ENCODE peak calls at places on chromosome 14, in eight cellular contexts. P, C, X, O, W, S, T and I are unnamed samples. For H3K4me1, the result is how much of the 10 kb centered on the place peaks cover.

GRCh38 chr14:100654025-100654813 is 67.0 kb upstream of the BEGAIN start:
- DNase-seq in P (no peak), C (no peak), X (no peak), O (no peak), W (no peak), S (no peak), T (no peak), I (no peak)

GRCh38 chr14:104280085-104280901 is 141.9 kb downstream of the KIF26A start:
- DNase-seq in P (peak), C (peak), X (no peak), O (peak), W (peak), S (no peak), T (peak), I (no peak)

GRCh38 chr14:61188936-61189808 is 92.0 kb downstream of the TMEM30B start:
- DNase-seq in P (peak), C (peak), X (peak), O (no peak), W (peak), S (peak), T (peak), I (peak)

GRCh38 chr14:73239463-73240241 is 2.3 kb downstream of the PAPLN start:
- DNase-seq in P (peak), C (peak), X (no peak), O (no peak), W (peak), S (no peak), T (peak), I (no peak)

GRCh38 chr14:105865904-105866840 is 339.8 kb downstream of the TMEM121 start:
- DNase-seq in P (no peak), C (peak), X (no peak), O (peak), W (no peak), S (peak), T (peak), I (no peak)

GRCh38 chr14:26841920-26842741 is 244.3 kb upstream of the NOVA1 start:
- DNase-seq in P (peak), C (peak), X (peak), O (peak), W (peak), S (peak), T (no peak), I (no peak)

GRCh38 chr14:105176513-105176912 is 4.6 kb downstream of the NUDT14 start:
- DNase-seq in P (no peak), C (no peak), X (no peak), O (no peak), W (no peak), S (no peak), T (no peak), I (no peak)

GRCh38 chr14:50762001-50762930 is 68.7 kb downstream of the NIN start:
- DNase-seq in P (no peak), C (no peak), X (no peak), O (no peak), W (no peak), S (no peak), T (no peak), I (no peak)

GRCh38 chr14:73457050-73457934 is 1.1 kb downstream of the NUMB start:
- DNase-seq in P (peak), C (no peak), X (peak), O (peak), W (peak), S (no peak), T (peak), I (peak)

GRCh38 chr14:65210118-65210826 is 108.0 kb upstream of the MAX start:
- DNase-seq in P (no peak), C (no peak), X (no peak), O (no peak), W (no peak), S (no peak), T (no peak), I (no peak)

GRCh38 chr14:85250369-85250768 is 279.6 kb upstream of the FLRT2 start:
- DNase-seq in P (no peak), C (no peak), X (peak), O (no peak), W (no peak), S (no peak), T (no peak), I (no peak)

GRCh38 chr14:28754209-28754985 is 12.2 kb upstream of the FOXG1 start:
- DNase-seq in P (no peak), C (no peak), X (peak), O (no peak), W (peak), S (no peak), T (no peak), I (peak)

GRCh38 chr14:55599250-55599879 is 19.4 kb downstream of the KTN1 start:
- DNase-seq in P (peak), C (no peak), X (peak), O (peak), W (peak), S (no peak), T (peak), I (no peak)

GRCh38 chr14:75979641-75980422 is 2.0 kb downstream of the TGFB3 start:
- DNase-seq in P (peak), C (peak), X (no peak), O (no peak), W (no peak), S (peak), T (no peak), I (no peak)

GRCh38 chr14:73742520-73743238 is 28.5 kb upstream of the PNMA1 start:
- DNase-seq in P (no peak), C (no peak), X (no peak), O (no peak), W (no peak), S (no peak), T (no peak), I (no peak)

GRCh38 chr14:62409909-62410308 is 635.3 kb downstream of the KCNH5 start:
- DNase-seq in P (no peak), C (no peak), X (no peak), O (no peak), W (no peak), S (no peak), T (no peak), I (no peak)

GRCh38 chr14:103697196-103697595 is 18.1 kb downstream of the XRCC3 start:
- DNase-seq in P (no peak), C (no peak), X (no peak), O (no peak), W (no peak), S (no peak), T (no peak), I (no peak)

GRCh38 chr14:75450381-75451276 is 22.8 kb downstream of the JDP2 start:
- DNase-seq in P (peak), C (peak), X (peak), O (peak), W (peak), S (peak), T (peak), I (no peak)

GRCh38 chr14:100292776-100293461 is 13.3 kb downstream of the SLC25A29 start:
- DNase-seq in P (peak), C (peak), X (no peak), O (peak), W (no peak), S (peak), T (no peak), I (no peak)

GRCh38 chr14:61565181-61565580 is 130.1 kb upstream of the HIF1A start:
- DNase-seq in P (no peak), C (no peak), X (no peak), O (no peak), W (no peak), S (no peak), T (no peak), I (no peak)

GRCh38 chr14:54603362-54603761 is 36.4 kb downstream of the SAMD4A start:
- DNase-seq in P (no peak), C (no peak), X (peak), O (no peak), W (no peak), S (no peak), T (no peak), I (no peak)

GRCh38 chr14:104282332-104283196 is 144.2 kb downstream of the KIF26A start:
- DNase-seq in P (peak), C (peak), X (no peak), O (peak), W (peak), S (no peak), T (peak), I (no peak)

GRCh38 chr14:23425169-23425568 is 10.3 kb downstream of the MYH7 start:
- DNase-seq in P (no peak), C (no peak), X (no peak), O (no peak), W (no peak), S (no peak), T (no peak), I (no peak)

GRCh38 chr14:55731881-55732498 is 152.0 kb downstream of the KTN1 start:
- DNase-seq in P (no peak), C (no peak), X (no peak), O (peak), W (peak), S (no peak), T (no peak), I (peak)

GRCh38 chr14:97306133-97306784 is 509.1 kb downstream of the VRK1 start:
- DNase-seq in P (no peak), C (no peak), X (no peak), O (no peak), W (no peak), S (no peak), T (no peak), I (no peak)

GRCh38 chr14:20455355-20456300 is 602 bp downstream of the APEX1 start:
- DNase-seq in P (no peak), C (no peak), X (no peak), O (peak), W (no peak), S (no peak), T (no peak), I (no peak)
- H3K4me1 ChIP-seq in P (under half), C (under half), X (under half), O (under half), W (under half), S (under half), T (half or more), I (under half)

GRCh38 chr14:40630471-40630870 is 976.2 kb upstream of the LRFN5 start:
- DNase-seq in P (no peak), C (no peak), X (no peak), O (no peak), W (no peak), S (no peak), T (no peak), I (no peak)
- H3K4me3 ChIP-seq in P (no peak), C (no peak), X (no peak), O (no peak), W (no peak), S (no peak), T (no peak), I (no peak)

GRCh38 chr14:68283378-68284123 is 464.0 kb downstream of the RAD51B start:
- DNase-seq in P (peak), C (no peak), X (no peak), O (peak), W (no peak), S (peak), T (peak), I (peak)
- H3K27ac ChIP-seq in P (no peak), C (peak), X (no peak), O (peak), W (no peak), S (no peak), T (peak), I (peak)

GRCh38 chr14:53147208-53147607 is 5.9 kb downstream of the DDHD1 start:
- DNase-seq in P (no peak), C (no peak), X (no peak), O (no peak), W (no peak), S (no peak), T (no peak), I (no peak)
- H3K4me1 ChIP-seq in P (under half), C (under half), X (under half), O (under half), W (under half), S (under half), T (under half), I (under half)

GRCh38 chr14:89953602-89954001 is 928 bp downstream of the EFCAB11 start:
- DNase-seq in P (no peak), C (no peak), X (no peak), O (no peak), W (no peak), S (no peak), T (no peak), I (no peak)
- H3K4me3 ChIP-seq in P (peak), C (no peak), X (peak), O (no peak), W (peak), S (no peak), T (peak), I (no peak)

GRCh38 chr14:91298576-91298975 is 54.1 kb upstream of the GPR68 start:
- DNase-seq in P (no peak), C (peak), X (no peak), O (no peak), W (no peak), S (no peak), T (no peak), I (no peak)

GRCh38 chr14:91297081-91297711 is 52.7 kb upstream of the GPR68 start:
- DNase-seq in P (no peak), C (no peak), X (no peak), O (no peak), W (no peak), S (no peak), T (no peak), I (no peak)

GRCh38 chr14:91294153-91294552 is 49.6 kb upstream of the GPR68 start:
- DNase-seq in P (peak), C (no peak), X (no peak), O (no peak), W (no peak), S (peak), T (peak), I (no peak)

GRCh38 chr14:91295276-91295845 is 50.9 kb upstream of the GPR68 start:
- DNase-seq in P (no peak), C (no peak), X (no peak), O (no peak), W (no peak), S (no peak), T (no peak), I (no peak)

DNA sequence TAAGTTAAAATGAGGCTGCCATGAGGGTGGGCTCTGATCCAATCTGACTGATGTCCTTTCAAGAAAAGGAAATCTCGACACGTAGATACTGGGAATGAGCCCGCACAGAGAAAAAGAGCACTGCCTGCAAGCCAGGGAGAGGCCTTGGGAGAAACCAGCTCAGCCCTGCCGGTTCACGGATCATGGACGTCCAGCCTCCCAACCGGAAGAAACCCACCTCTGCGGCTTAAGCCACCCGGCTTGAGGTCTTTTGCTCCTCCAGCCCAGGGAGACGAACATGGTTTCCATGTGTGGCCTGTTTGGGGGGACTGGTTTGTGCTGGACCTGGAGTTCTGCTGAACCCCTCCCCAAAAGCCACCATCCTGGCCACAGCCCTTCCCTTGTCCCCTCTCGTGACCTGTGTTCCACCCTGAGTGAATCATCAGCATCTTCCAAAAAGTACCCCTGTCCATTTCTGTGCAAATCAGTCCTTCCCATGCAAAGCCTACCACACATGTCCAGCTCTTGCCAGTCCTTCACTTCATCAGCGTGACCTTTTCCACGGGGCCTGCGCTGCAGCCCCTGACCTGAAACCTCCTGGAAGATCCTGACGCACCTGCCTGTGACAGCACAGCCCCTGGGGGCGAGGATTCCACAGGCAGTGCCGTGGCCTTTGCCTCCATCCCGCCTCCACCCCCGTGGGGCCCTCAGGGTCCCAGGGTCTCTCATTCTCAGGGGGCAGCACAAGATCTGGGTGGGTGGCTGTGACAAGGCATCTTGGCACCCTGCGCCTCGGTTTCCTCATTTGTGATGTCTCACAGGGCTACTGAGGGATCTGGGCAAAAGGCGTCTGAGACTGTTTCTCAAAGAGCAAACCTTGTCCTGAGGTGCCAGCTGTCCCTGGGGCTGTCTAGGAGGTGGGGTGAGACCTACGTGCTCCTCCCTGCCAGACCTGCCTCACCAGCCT is 51.6 kb upstream of the GPR68 start:
- DNase-seq in P (no peak), C (no peak), X (no peak), O (no peak), W (no peak), S (no peak), T (no peak), I (no peak)
- H3K27ac ChIP-seq in P (no peak), C (no peak), X (no peak), O (no peak), W (no peak), S (no peak), T (no peak), I (peak)